ENCODE peak calls at places on chromosome 4, in ten cellular contexts. N is cardiac fibroblast; U is uterus; S is activated B cell treated with CpG ODN at 0.5 μM for 24 hours; A is HFF-Myc; E is choroid plexus epithelial cell; C is WTC11; P is endothelial cell; J is A549; T is CD4-positive, alpha-beta T cell. O is an unnamed sample.

GRCh38 chr4:48898733-48899431 is 7.7 kb downstream of the OCIAD2 start:
- DNase-seq in U (no peak), C (no peak), S (no peak), T (no peak), P (no peak), J (no peak), E (peak), N (peak), A (no peak), O (no peak)

GRCh38 chr4:84647307-84647884 is 64.5 kb downstream of the CDS1 start:
- DNase-seq in U (peak), E (peak), N (peak), P (no peak), S (no peak), C (peak), J (no peak), A (no peak), T (no peak), O (no peak)

GRCh38 chr4:153582954-153583456 is 101.1 kb upstream of the TLR2 start:
- DNase-seq in P (no peak), J (no peak), T (no peak), U (no peak), C (no peak), A (no peak), N (no peak), S (no peak), E (no peak), O (no peak)

GRCh38 chr4:5747746-5748365 is 36.9 kb downstream of the EVC start:
- DNase-seq in S (no peak), N (peak), C (no peak), P (no peak), E (peak), U (peak), J (no peak), A (peak), T (no peak), O (no peak)

GRCh38 chr4:87506974-87507701 is 22.0 kb downstream of the SPARCL1 start:
- DNase-seq in T (no peak), N (peak), P (no peak), S (no peak), J (no peak), E (peak), C (no peak), A (no peak), U (no peak), O (no peak)

GRCh38 chr4:4384837-4385236 is 2.1 kb upstream of the NSG1 start:
- DNase-seq in E (peak), J (peak), C (peak), U (no peak), T (no peak), N (peak), S (no peak), P (peak), A (no peak), O (peak)

GRCh38 chr4:125519376-125520171 is 204.8 kb downstream of the FAT4 start:
- DNase-seq in C (no peak), J (no peak), P (no peak), E (no peak), T (no peak), S (no peak), A (no peak), N (no peak), U (no peak), O (no peak)

GRCh38 chr4:25022198-25022597 is 8.5 kb downstream of the LGI2 start:
- DNase-seq in A (no peak), U (no peak), T (no peak), S (no peak), J (no peak), N (no peak), C (no peak), P (no peak), E (no peak), O (no peak)

GRCh38 chr4:27789768-27790167 is 929.1 kb downstream of the STIM2 start:
- DNase-seq in T (no peak), U (no peak), E (no peak), J (no peak), A (no peak), P (no peak), S (no peak), N (peak), C (no peak), O (no peak)

GRCh38 chr4:25351777-25352421 is 25.2 kb upstream of the ANAPC4 start:
- DNase-seq in P (no peak), C (no peak), S (no peak), J (no peak), U (no peak), T (no peak), N (peak), E (peak), A (no peak), O (no peak)

GRCh38 chr4:76654796-76655195 is 219.8 kb downstream of the SHROOM3 start:
- DNase-seq in U (no peak), C (no peak), A (no peak), P (no peak), S (no peak), N (no peak), E (no peak), T (no peak), J (no peak), O (no peak)

GRCh38 chr4:26289421-26289820 is 31.4 kb upstream of the RBPJ start:
- DNase-seq in J (no peak), C (no peak), P (no peak), N (no peak), E (no peak), U (no peak), S (no peak), A (no peak), T (no peak), O (no peak)

GRCh38 chr4:137226900-137227299 is 305.4 kb downstream of the PCDH18 start:
- DNase-seq in J (peak), C (no peak), S (no peak), N (peak), T (no peak), P (peak), U (no peak), E (peak), A (peak), O (peak)

GRCh38 chr4:101621120-101621519 is 169.4 kb upstream of the BANK1 start:
- DNase-seq in T (no peak), S (no peak), J (no peak), C (no peak), A (peak), P (no peak), E (peak), N (peak), U (no peak), O (no peak)

GRCh38 chr4:117385531-117385930 is 300.2 kb upstream of the TRAM1L1 start:
- DNase-seq in P (no peak), E (peak), J (no peak), S (no peak), U (no peak), T (no peak), N (no peak), C (no peak), A (no peak), O (no peak)

GRCh38 chr4:161813389-161813788 is 350.4 kb downstream of the FSTL5 start:
- DNase-seq in T (no peak), C (no peak), U (no peak), A (no peak), S (no peak), E (no peak), N (no peak), P (no peak), J (no peak), O (no peak)

GRCh38 chr4:85776091-85776490 is 301.1 kb downstream of the ARHGAP24 start:
- DNase-seq in S (no peak), J (no peak), U (no peak), P (no peak), T (no peak), E (peak), A (no peak), C (no peak), N (no peak), O (no peak)

GRCh38 chr4:71293705-71294104 is 45.1 kb upstream of the SLC4A4 start:
- DNase-seq in N (peak), E (peak), A (no peak), T (no peak), C (no peak), S (no peak), J (no peak), U (no peak), P (no peak), O (no peak)

GRCh38 chr4:56155432-56155831 is 206.7 kb downstream of the CEP135 start:
- DNase-seq in P (no peak), C (no peak), S (no peak), A (no peak), U (no peak), J (no peak), T (no peak), E (no peak), N (no peak), O (no peak)

DNA sequence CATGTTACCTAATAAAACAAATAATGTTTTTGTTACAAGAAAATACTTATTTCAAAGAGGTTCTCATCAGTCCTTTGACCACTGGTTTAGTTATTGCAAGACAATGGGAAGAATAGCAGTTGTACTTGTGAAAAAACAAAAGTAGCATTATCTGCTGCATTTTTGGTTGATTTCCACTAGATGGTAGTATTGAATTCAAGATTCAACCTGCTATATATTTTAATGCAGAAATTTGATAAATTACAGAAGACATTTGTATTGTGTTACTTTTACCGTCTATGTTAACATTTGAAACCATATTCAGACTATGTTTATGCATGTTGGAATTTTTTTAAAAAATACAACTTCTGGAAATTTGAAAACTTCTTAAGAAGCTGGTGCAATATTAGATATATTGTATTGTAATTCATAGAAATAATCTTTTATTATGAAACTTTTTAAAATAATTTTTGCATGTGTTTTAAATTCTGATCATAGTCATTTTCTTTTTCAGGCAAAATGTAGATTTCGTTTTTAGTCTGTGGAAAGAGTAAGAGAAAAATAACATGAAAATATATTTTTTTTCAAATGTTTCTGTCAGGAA is 56.4 kb downstream of the SPCS3 start:
- DNase-seq in E (peak), C (no peak), N (peak), U (no peak), J (peak), P (no peak), T (no peak), A (no peak), S (no peak), O (no peak)
- TF ChIP-seq CTCF in E (peak), C (no peak), N (peak), U (peak), J (peak), P (peak), T (peak), A (peak), S (no peak), O (peak)

GRCh38 chr4:46649390-46649789 is 259.5 kb upstream of the GABRA2 start:
- DNase-seq in T (no peak), C (no peak), J (no peak), N (no peak), A (no peak), E (peak), P (no peak), S (no peak), U (no peak), O (no peak)

GRCh38 chr4:46653842-46654241 is 255.2 kb downstream of the COX7B2 start:
- DNase-seq in P (no peak), A (no peak), T (no peak), U (no peak), E (no peak), C (no peak), J (no peak), N (no peak), S (no peak), O (no peak)

GRCh38 chr4:46645092-46645491 is 255.2 kb upstream of the GABRA2 start:
- DNase-seq in P (no peak), E (no peak), C (no peak), J (no peak), A (no peak), U (no peak), N (no peak), T (no peak), S (no peak), O (no peak)

DNA sequence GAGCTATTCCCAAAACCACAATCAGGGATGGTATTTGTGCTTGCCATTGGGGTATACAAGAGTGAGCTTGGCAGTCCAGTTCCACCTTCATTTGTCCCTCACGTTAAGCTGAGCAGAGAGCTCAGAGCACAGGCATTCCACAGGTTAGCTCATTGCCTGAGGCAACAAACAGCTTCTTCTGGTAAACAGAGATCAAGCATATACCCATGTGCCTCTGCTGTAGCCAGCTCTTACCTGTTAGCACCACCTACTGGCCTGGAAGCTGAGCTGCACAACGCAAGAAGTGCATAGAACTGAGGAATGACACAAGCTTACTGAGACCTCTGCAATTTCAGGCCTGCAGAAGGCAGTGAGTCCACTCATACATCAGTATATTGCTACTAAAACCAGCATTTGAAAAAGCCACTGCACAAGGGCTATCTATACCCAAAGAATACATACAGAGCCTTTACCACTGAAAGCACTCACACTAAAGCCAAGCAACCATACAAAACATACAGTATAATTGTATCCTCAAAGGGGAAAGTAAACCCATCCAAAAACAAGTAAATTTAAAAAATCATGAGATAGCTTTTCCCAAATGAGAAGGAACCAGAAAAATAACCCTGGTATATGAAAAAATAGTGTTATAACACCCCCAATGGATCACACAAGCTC is 258.3 kb upstream of the GABRA2 start:
- DNase-seq in T (no peak), N (peak), P (peak), S (no peak), A (no peak), U (no peak), J (peak), C (peak), E (peak), O (peak)
- TF ChIP-seq CTCF in T (no peak), N (peak), P (peak), S (no peak), A (peak), U (no peak), J (no peak), C (peak), E (peak), O (peak)

GRCh38 chr4:114782842-114783595 is 184.4 kb downstream of the UGT8 start:
- DNase-seq in J (no peak), E (peak), U (no peak), S (no peak), A (no peak), N (no peak), T (no peak), P (no peak), C (no peak), O (no peak)

GRCh38 chr4:114780205-114780604 is 181.6 kb downstream of the UGT8 start:
- DNase-seq in A (no peak), S (no peak), P (peak), C (no peak), T (no peak), U (no peak), E (peak), J (peak), N (peak), O (peak)

GRCh38 chr4:114785570-114785969 is 187.0 kb downstream of the UGT8 start:
- DNase-seq in C (no peak), E (no peak), U (no peak), N (no peak), P (no peak), J (no peak), S (no peak), A (no peak), T (no peak), O (no peak)
- TF ChIP-seq CTCF in C (no peak), E (no peak), U (no peak), N (no peak), P (no peak), J (no peak), S (no peak), A (no peak), T (no peak), O (no peak)

DNA sequence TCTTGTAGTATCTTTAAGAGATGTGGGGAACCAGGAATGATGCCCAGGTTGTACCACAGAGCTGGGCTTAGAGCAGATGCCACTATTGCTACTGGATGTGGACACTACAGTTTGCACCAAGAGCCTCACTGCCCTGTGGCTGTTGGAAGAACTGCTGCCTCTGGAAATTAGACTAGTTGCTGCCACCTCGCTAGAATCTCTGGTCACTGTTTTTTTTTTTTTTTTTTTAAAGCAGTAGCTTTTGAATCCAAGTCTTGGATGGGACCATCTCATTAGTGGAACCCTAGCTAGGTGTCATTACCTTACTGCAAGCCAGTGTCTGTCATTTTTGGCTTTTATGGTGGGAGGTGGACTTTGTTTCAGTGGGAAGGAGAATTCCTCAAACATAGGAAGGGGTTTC is 105.5 kb downstream of the ARHGAP10 start:
- DNase-seq in C (no peak), P (no peak), E (peak), T (no peak), S (no peak), J (peak), N (peak), U (no peak), A (no peak), O (peak)
- TF ChIP-seq CTCF in C (no peak), P (no peak), E (peak), T (no peak), S (no peak), J (no peak), N (peak), U (no peak), A (no peak), O (peak)

DNA sequence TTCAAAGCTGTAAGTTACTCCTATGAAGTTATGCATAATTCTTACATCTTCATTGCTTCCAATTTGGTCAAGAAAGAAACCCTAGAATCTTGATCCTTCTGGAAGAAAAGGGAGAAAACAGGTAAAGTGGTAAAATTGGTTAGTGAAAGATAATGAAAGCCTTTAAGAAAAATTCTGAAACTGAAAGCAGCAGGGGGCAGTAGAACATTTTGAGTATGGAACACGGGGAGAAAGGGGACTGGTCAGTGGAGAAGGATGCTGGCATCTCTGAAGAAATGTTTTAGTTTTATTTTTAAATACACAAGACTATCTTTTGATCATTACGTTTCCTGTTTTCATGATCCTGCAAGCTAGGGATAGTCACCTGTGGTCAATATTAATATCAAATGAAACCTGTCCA is 54.3 kb downstream of the SLIT2 start:
- DNase-seq in P (no peak), C (no peak), S (no peak), A (no peak), T (no peak), J (no peak), N (peak), E (peak), U (no peak), O (peak)
- TF ChIP-seq CTCF in P (no peak), C (no peak), S (no peak), A (peak), T (no peak), J (no peak), N (peak), E (peak), U (no peak), O (peak)

O was measured in WERI-Rb-1.